ENCODE peak calls at places on chromosomes 2 and 18, in nine cellular contexts. B, F, U, Q, S, I, K, Y and G are unnamed samples.
A peak's percentile ranks its signal among the peaks of the same experiment; 100 is the strongest.

GRCh38 chr2:56474412-56475158 is 290.8 kb downstream of the CCDC85A start:
- DNase-seq in B (no peak), F (no peak), U (no peak), Q (no peak), S (no peak), I (no peak), K (no peak), Y (no peak), G (no peak)

GRCh38 chr2:18800240-18800971 is 211.0 kb upstream of the NT5C1B start:
- DNase-seq in B (no peak), F (no peak), U (no peak), Q (no peak), S (no peak), I (no peak), K (no peak), Y (no peak), G (no peak)

GRCh38 chr18:21991081-21991534 is 178.3 kb upstream of the GATA6 start:
- DNase-seq in B (no peak), F (no peak), U (no peak), Q (no peak), S (no peak), I (no peak), K (no peak), Y (no peak), G (no peak)

GRCh38 chr2:138752231-138752956 is 27.8 kb downstream of the NXPH2 start:
- DNase-seq in B (no peak), F (no peak), U (no peak), Q (no peak), S (no peak), I (no peak), K (no peak), Y (peak; percentile 0), G (no peak)

GRCh38 chr2:169928463-169928864 is 101.2 kb downstream of the UBR3 start:
- DNase-seq in B (peak; percentile 58), F (no peak), U (no peak), Q (no peak), S (no peak), I (no peak), K (no peak), Y (peak; percentile 74), G (no peak)

GRCh38 chr2:65146067-65146466 is 16.2 kb upstream of the RAB1A start:
- DNase-seq in B (no peak), F (no peak), U (no peak), Q (no peak), S (no peak), I (no peak), K (no peak), Y (no peak), G (no peak)

GRCh38 chr2:112483821-112484220 is 1.9 kb downstream of the TTL start:
- DNase-seq in B (peak; percentile 40), F (no peak), U (no peak), Q (no peak), S (no peak), I (no peak), K (no peak), Y (no peak), G (no peak)

GRCh38 chr2:27296466-27296865 is 11.8 kb downstream of the UCN start:
- DNase-seq in B (no peak), F (no peak), U (no peak), Q (peak; percentile 16), S (no peak), I (no peak), K (no peak), Y (peak; percentile 26), G (no peak)

GRCh38 chr2:19786408-19787058 is 115.2 kb downstream of the TTC32 start:
- DNase-seq in B (no peak), F (no peak), U (no peak), Q (no peak), S (peak; percentile 40), I (no peak), K (no peak), Y (peak; percentile 75), G (no peak)

GRCh38 chr2:179724403-179724802 is 137.0 kb downstream of the ZNF385B start:
- DNase-seq in B (no peak), F (no peak), U (no peak), Q (no peak), S (no peak), I (no peak), K (no peak), Y (no peak), G (no peak)

GRCh38 chr18:8426401-8426800 is 182.8 kb upstream of the RAB12 start:
- DNase-seq in B (no peak), F (no peak), U (no peak), Q (no peak), S (no peak), I (no peak), K (no peak), Y (no peak), G (peak; percentile 22)

GRCh38 chr2:231123362-231123898 is 1.4 kb downstream of the HTR2B start:
- DNase-seq in B (peak; percentile 78), F (no peak), U (no peak), Q (no peak), S (no peak), I (no peak), K (no peak), Y (peak; percentile 61), G (no peak)

GRCh38 chr2:128982670-128983069 is 664.0 kb upstream of the HS6ST1 start:
- DNase-seq in B (no peak), F (no peak), U (no peak), Q (no peak), S (no peak), I (no peak), K (no peak), Y (no peak), G (no peak)

GRCh38 chr2:228600265-228600664 is 418.8 kb upstream of the SPHKAP start:
- DNase-seq in B (no peak), F (no peak), U (no peak), Q (no peak), S (no peak), I (no peak), K (no peak), Y (peak; percentile 78), G (no peak)

GRCh38 chr2:199627417-199627816 is 169.7 kb upstream of the SATB2 start:
- DNase-seq in B (no peak), F (no peak), U (no peak), Q (no peak), S (no peak), I (no peak), K (no peak), Y (no peak), G (no peak)

GRCh38 chr2:210267698-210268097 is 42.5 kb upstream of the ACADL start:
- DNase-seq in B (no peak), F (no peak), U (no peak), Q (no peak), S (no peak), I (no peak), K (no peak), Y (no peak), G (no peak)

GRCh38 chr2:127029652-127030051 is 77.3 kb downstream of the BIN1 start:
- DNase-seq in B (no peak), F (no peak), U (no peak), Q (no peak), S (no peak), I (no peak), K (no peak), Y (no peak), G (no peak)

GRCh38 chr2:96984300-96984699 is 2.1 kb downstream of the FAM178B start:
- DNase-seq in B (no peak), F (no peak), U (no peak), Q (peak; percentile 30), S (no peak), I (no peak), K (no peak), Y (no peak), G (no peak)

GRCh38 chr2:240405133-240405532 is 30.3 kb upstream of the GPC1 start:
- DNase-seq in B (no peak), F (no peak), U (peak; percentile 41), Q (peak; percentile 42), S (peak; percentile 49), I (no peak), K (no peak), Y (no peak), G (no peak)

GRCh38 chr2:106189764-106190468 is 4.2 kb downstream of the UXS1 start:
- DNase-seq in B (no peak), F (no peak), U (no peak), Q (no peak), S (no peak), I (no peak), K (no peak), Y (peak; percentile 57), G (no peak)

GRCh38 chr2:216651370-216651881 is 18.2 kb downstream of the IGFBP2 start:
- DNase-seq in B (peak; percentile 55), F (no peak), U (no peak), Q (peak; percentile 39), S (no peak), I (no peak), K (no peak), Y (peak; percentile 89), G (no peak)

GRCh38 chr2:3692375-3692774 is 11.0 kb upstream of the DCDC2C start:
- DNase-seq in B (peak; percentile 22), F (no peak), U (no peak), Q (no peak), S (no peak), I (no peak), K (no peak), Y (peak; percentile 22), G (no peak)
- TF ChIP-seq CTCF in B (no peak), F (no peak), U (peak; percentile 24), Q (no peak), S (peak; percentile 54), I (no peak), K (no peak), Y (peak; percentile 39), G (no peak)

DNA sequence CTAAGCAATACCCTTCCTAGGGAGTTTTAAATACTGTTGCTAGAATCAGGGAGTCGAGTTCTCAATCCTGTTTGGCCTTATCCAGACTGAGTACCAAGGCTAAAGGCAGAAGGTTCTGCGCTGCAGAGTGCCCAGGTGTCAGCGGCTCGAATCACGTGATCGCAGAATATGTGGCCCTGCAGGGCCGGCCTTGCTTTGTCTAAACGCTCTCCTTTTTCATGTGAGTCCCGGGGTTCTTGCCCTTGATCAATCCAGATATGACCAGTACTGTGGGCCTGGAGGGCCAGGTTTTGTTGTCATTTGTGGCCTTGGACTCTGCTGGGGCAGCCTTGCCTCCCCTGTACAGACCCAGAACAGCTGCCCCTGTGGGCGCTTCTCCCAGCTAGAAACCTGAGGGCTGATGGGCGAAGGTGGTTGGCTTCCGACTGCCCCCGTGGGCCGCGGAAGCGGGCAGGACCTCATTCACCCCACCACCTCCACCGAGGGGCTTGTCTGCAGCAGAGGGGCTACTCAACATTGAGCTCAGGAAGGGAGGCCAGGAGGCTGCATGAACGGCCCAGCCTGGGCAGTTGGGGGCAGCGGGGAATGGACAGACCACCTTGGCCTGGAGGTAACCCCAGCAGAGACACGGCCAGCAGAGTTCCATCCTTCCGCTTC is 225.0 kb downstream of the ALPK2 start:
- DNase-seq in B (no peak), F (no peak), U (peak; percentile 72), Q (no peak), S (peak; percentile 24), I (no peak), K (no peak), Y (no peak), G (peak; percentile 15)
- H3K4me1 ChIP-seq in B (no peaks in the 10 kb centered on the region), F (no peaks in the 10 kb centered on the region), U (peaks cover 12% of the 10 kb centered on the region), Q (no peaks in the 10 kb centered on the region), S (no peaks in the 10 kb centered on the region), I (no peaks in the 10 kb centered on the region), K (peaks cover 7% of the 10 kb centered on the region), Y (no peaks in the 10 kb centered on the region), G (no peaks in the 10 kb centered on the region)

GRCh38 chr2:172484706-172485105 is 57.3 kb downstream of the ITGA6 start:
- DNase-seq in B (no peak), F (no peak), U (no peak), Q (no peak), S (no peak), I (no peak), K (no peak), Y (no peak), G (no peak)
- TF ChIP-seq CTCF in B (no peak), F (no peak), U (no peak), Q (no peak), S (no peak), I (no peak), K (no peak), Y (no peak), G (no peak)

GRCh38 chr2:47312504-47312875 is 90.5 kb upstream of the MSH2 start:
- DNase-seq in B (no peak), F (no peak), U (no peak), Q (no peak), S (no peak), I (no peak), K (no peak), Y (no peak), G (no peak)
- H3K4me1 ChIP-seq in B (no peaks in the 10 kb centered on the region), F (peaks cover 30% of the 10 kb centered on the region), U (peaks cover 40% of the 10 kb centered on the region), Q (peaks cover 36% of the 10 kb centered on the region), S (peaks cover 19% of the 10 kb centered on the region), I (peaks cover 14% of the 10 kb centered on the region), K (peaks cover 33% of the 10 kb centered on the region), Y (peaks cover 5% of the 10 kb centered on the region), G (peaks cover 6% of the 10 kb centered on the region)